ENCODE peak calls at places on chromosomes 5 and 9, in four cellular contexts. C is uterus; I is HS-27A; F is activated T-cell treated with anti-CD3 and anti-CD28 coated beads, Interleukin-2, amount 50 U/mL, for 1 hour. S is an unnamed sample.

GRCh38 chr5:151520294-151520693 is 70.8 kb downstream of the FAT2 start:
- DNase-seq in C (no peak), I (no peak), F (no peak), S (no peak)

GRCh38 chr5:67731886-67732285 is 483.7 kb upstream of the PIK3R1 start:
- DNase-seq in C (no peak), I (no peak), F (no peak), S (no peak)

GRCh38 chr5:173969167-173970049 is 19.6 kb upstream of the C5orf47 start:
- DNase-seq in C (no peak), I (no peak), F (no peak), S (no peak)

GRCh38 chr9:20524776-20525175 is 97.5 kb downstream of the MLLT3 start:
- DNase-seq in C (no peak), I (no peak), F (no peak), S (no peak)

GRCh38 chr9:16202913-16203734 is 650.3 kb downstream of the CCDC171 start:
- DNase-seq in C (no peak), I (peak; percentile 57), F (no peak), S (no peak)

GRCh38 chr9:117643288-117643654 is 60.9 kb upstream of the TLR4 start:
- DNase-seq in C (no peak), I (no peak), F (no peak), S (no peak)

GRCh38 chr5:171310816-171311697 is 2.0 kb downstream of the TLX3 start:
- DNase-seq in C (no peak), I (no peak), F (no peak), S (no peak)

GRCh38 chr5:150196514-150196913 is 6.7 kb downstream of the SLC6A7 start:
- DNase-seq in C (no peak), I (no peak), F (no peak), S (no peak)

GRCh38 chr5:80276186-80276585 is 20.3 kb upstream of the SERINC5 start:
- DNase-seq in C (no peak), I (no peak), F (no peak), S (no peak)

GRCh38 chr9:129356871-129357772 is 179.1 kb upstream of the IER5L start:
- DNase-seq in C (no peak), I (no peak), F (no peak), S (no peak)

GRCh38 chr5:36887532-36887931 is 11.0 kb downstream of the NIPBL start:
- DNase-seq in C (no peak), I (no peak), F (no peak), S (no peak)

GRCh38 chr9:70668751-70669150 is 254.3 kb upstream of the KLF9 start:
- DNase-seq in C (no peak), I (no peak), F (no peak), S (no peak)

GRCh38 chr5:41921874-41922273 is 3.2 kb upstream of the FBXO4 start:
- DNase-seq in C (no peak), I (no peak), F (no peak), S (no peak)

GRCh38 chr9:125476645-125477044 is 215.0 kb downstream of the GAPVD1 start:
- DNase-seq in C (no peak), I (no peak), F (no peak), S (no peak)

S was measured in NK-92 treated with Interleukin-12 subunit alpha and Interleukin-12 subunit beta, amount 100 ng/mL, for 24 hours.